ENCODE peak calls at places on chromosomes 3 and 15, in nine cellular contexts. One of them, this sample, is unnamed.
A peak's percentile ranks its signal among the peaks of the same experiment; 100 is the strongest.

GRCh38 chr3:38655708-38656300 is 6.3 kb upstream of the SCN5A start:
- DNase-seq in GM23338: peak; percentile 90
- DNase-seq in Peyer's patch: no peak
- DNase-seq in neural progenitor cell: peak; percentile 85
- DNase-seq in left ventricle myocardium inferior: no peak
- DNase-seq in osteoblast: peak; percentile 77
- DNase-seq in cardiac muscle cell: peak; percentile 65
- DNase-seq in BE2C: peak; percentile 40
- DNase-seq in CD4-positive, CD25-positive, alpha-beta regulatory T cell: no peak
- DNase-seq in this sample: peak; percentile 68

GRCh38 chr3:64353256-64353655 is 128.0 kb upstream of the PRICKLE2 start:
- DNase-seq in GM23338: no peak
- DNase-seq in left ventricle myocardium inferior: no peak
- DNase-seq in osteoblast: no peak
- DNase-seq in BE2C: no peak
- DNase-seq in cardiac muscle cell: no peak
- DNase-seq in neural progenitor cell: no peak
- DNase-seq in CD4-positive, CD25-positive, alpha-beta regulatory T cell: no peak
- DNase-seq in Peyer's patch: no peak
- DNase-seq in this sample: no peak

GRCh38 chr3:28726840-28727239 is 378.2 kb upstream of the AZI2 start:
- DNase-seq in osteoblast: peak; percentile 15
- DNase-seq in cardiac muscle cell: peak; percentile 68
- DNase-seq in neural progenitor cell: peak; percentile 76
- DNase-seq in CD4-positive, CD25-positive, alpha-beta regulatory T cell: no peak
- DNase-seq in Peyer's patch: no peak
- DNase-seq in GM23338: peak; percentile 85
- DNase-seq in left ventricle myocardium inferior: peak; percentile 27
- DNase-seq in BE2C: peak; percentile 54
- DNase-seq in this sample: peak; percentile 42

GRCh38 chr3:156522673-156523072 is 32.2 kb downstream of the SSR3 start:
- DNase-seq in neural progenitor cell: no peak
- DNase-seq in left ventricle myocardium inferior: no peak
- DNase-seq in osteoblast: peak; percentile 29
- DNase-seq in Peyer's patch: no peak
- DNase-seq in cardiac muscle cell: no peak
- DNase-seq in BE2C: no peak
- DNase-seq in GM23338: no peak
- DNase-seq in CD4-positive, CD25-positive, alpha-beta regulatory T cell: no peak
- DNase-seq in this sample: no peak

GRCh38 chr3:129513705-129514104 is 14.7 kb upstream of the RHO start:
- DNase-seq in osteoblast: no peak
- DNase-seq in CD4-positive, CD25-positive, alpha-beta regulatory T cell: no peak
- DNase-seq in cardiac muscle cell: no peak
- DNase-seq in left ventricle myocardium inferior: no peak
- DNase-seq in BE2C: no peak
- DNase-seq in GM23338: no peak
- DNase-seq in neural progenitor cell: no peak
- DNase-seq in Peyer's patch: no peak
- DNase-seq in this sample: no peak

GRCh38 chr3:185115371-185115770 is 37.5 kb downstream of the C3orf70 start:
- DNase-seq in BE2C: no peak
- DNase-seq in left ventricle myocardium inferior: no peak
- DNase-seq in neural progenitor cell: no peak
- DNase-seq in CD4-positive, CD25-positive, alpha-beta regulatory T cell: no peak
- DNase-seq in Peyer's patch: no peak
- DNase-seq in osteoblast: no peak
- DNase-seq in GM23338: no peak
- DNase-seq in cardiac muscle cell: no peak
- DNase-seq in this sample: no peak

GRCh38 chr3:40237159-40237558 is 72.3 kb upstream of the EIF1B start:
- DNase-seq in neural progenitor cell: no peak
- DNase-seq in BE2C: no peak
- DNase-seq in GM23338: no peak
- DNase-seq in cardiac muscle cell: no peak
- DNase-seq in osteoblast: no peak
- DNase-seq in Peyer's patch: no peak
- DNase-seq in CD4-positive, CD25-positive, alpha-beta regulatory T cell: no peak
- DNase-seq in left ventricle myocardium inferior: no peak
- DNase-seq in this sample: no peak

GRCh38 chr3:10558726-10559125 is 53.3 kb upstream of the ATP2B2 start:
- DNase-seq in cardiac muscle cell: no peak
- DNase-seq in neural progenitor cell: no peak
- DNase-seq in left ventricle myocardium inferior: no peak
- DNase-seq in osteoblast: no peak
- DNase-seq in CD4-positive, CD25-positive, alpha-beta regulatory T cell: no peak
- DNase-seq in BE2C: no peak
- DNase-seq in Peyer's patch: no peak
- DNase-seq in GM23338: no peak
- DNase-seq in this sample: no peak

GRCh38 chr15:24924621-24925020 is 30.2 kb upstream of the SNRPN start:
- DNase-seq in GM23338: no peak
- DNase-seq in left ventricle myocardium inferior: no peak
- DNase-seq in neural progenitor cell: no peak
- DNase-seq in BE2C: no peak
- DNase-seq in CD4-positive, CD25-positive, alpha-beta regulatory T cell: no peak
- DNase-seq in Peyer's patch: no peak
- DNase-seq in cardiac muscle cell: no peak
- DNase-seq in osteoblast: no peak
- DNase-seq in this sample: no peak

GRCh38 chr3:72265250-72265649 is 480.3 kb upstream of the PROK2 start:
- DNase-seq in cardiac muscle cell: peak; percentile 47
- DNase-seq in GM23338: peak; percentile 65
- DNase-seq in osteoblast: no peak
- DNase-seq in Peyer's patch: no peak
- DNase-seq in neural progenitor cell: peak; percentile 46
- DNase-seq in BE2C: no peak
- DNase-seq in CD4-positive, CD25-positive, alpha-beta regulatory T cell: no peak
- DNase-seq in left ventricle myocardium inferior: no peak
- DNase-seq in this sample: no peak

GRCh38 chr3:20321391-20322047 is 135.5 kb upstream of the SGO1 start:
- DNase-seq in Peyer's patch: no peak
- DNase-seq in neural progenitor cell: no peak
- DNase-seq in GM23338: no peak
- DNase-seq in BE2C: no peak
- DNase-seq in left ventricle myocardium inferior: no peak
- DNase-seq in cardiac muscle cell: no peak
- DNase-seq in osteoblast: no peak
- DNase-seq in CD4-positive, CD25-positive, alpha-beta regulatory T cell: no peak
- DNase-seq in this sample: no peak

GRCh38 chr3:138046955-138047354 is 37.0 kb downstream of the CLDN18 start:
- DNase-seq in GM23338: no peak
- DNase-seq in CD4-positive, CD25-positive, alpha-beta regulatory T cell: no peak
- DNase-seq in BE2C: no peak
- DNase-seq in cardiac muscle cell: no peak
- DNase-seq in osteoblast: no peak
- DNase-seq in left ventricle myocardium inferior: no peak
- DNase-seq in neural progenitor cell: no peak
- DNase-seq in Peyer's patch: no peak
- DNase-seq in this sample: no peak

GRCh38 chr15:98965597-98965996 is 42.0 kb downstream of the PGPEP1L start:
- DNase-seq in osteoblast: no peak
- DNase-seq in CD4-positive, CD25-positive, alpha-beta regulatory T cell: no peak
- DNase-seq in Peyer's patch: no peak
- DNase-seq in left ventricle myocardium inferior: no peak
- DNase-seq in GM23338: no peak
- DNase-seq in BE2C: no peak
- DNase-seq in cardiac muscle cell: no peak
- DNase-seq in neural progenitor cell: no peak
- DNase-seq in this sample: no peak
- H3K4me1 ChIP-seq in osteoblast: no peaks in the 10 kb centered on the region
- H3K4me1 ChIP-seq in CD4-positive, CD25-positive, alpha-beta regulatory T cell: no peaks in the 10 kb centered on the region
- H3K4me1 ChIP-seq in Peyer's patch: no peaks in the 10 kb centered on the region
- H3K4me1 ChIP-seq in left ventricle myocardium inferior: no peaks in the 10 kb centered on the region
- H3K4me1 ChIP-seq in GM23338: no peaks in the 10 kb centered on the region
- H3K4me1 ChIP-seq in BE2C: no peaks in the 10 kb centered on the region
- H3K4me1 ChIP-seq in cardiac muscle cell: no peaks in the 10 kb centered on the region
- H3K4me1 ChIP-seq in neural progenitor cell: no peaks in the 10 kb centered on the region
- H3K4me1 ChIP-seq in this sample: peaks cover 2% of the 10 kb centered on the region

GRCh38 chr15:57456559-57456958 is 80.3 kb downstream of the CGNL1 start:
- DNase-seq in GM23338: no peak
- DNase-seq in Peyer's patch: no peak
- DNase-seq in neural progenitor cell: no peak
- DNase-seq in BE2C: no peak
- DNase-seq in left ventricle myocardium inferior: no peak
- DNase-seq in osteoblast: no peak
- DNase-seq in cardiac muscle cell: no peak
- DNase-seq in CD4-positive, CD25-positive, alpha-beta regulatory T cell: no peak
- DNase-seq in this sample: no peak
- H3K4me1 ChIP-seq in GM23338: no peaks in the 10 kb centered on the region
- H3K4me1 ChIP-seq in Peyer's patch: no peaks in the 10 kb centered on the region
- H3K4me1 ChIP-seq in neural progenitor cell: peaks cover under 1% of the 10 kb centered on the region
- H3K4me1 ChIP-seq in BE2C: no peaks in the 10 kb centered on the region
- H3K4me1 ChIP-seq in left ventricle myocardium inferior: peaks cover 9% of the 10 kb centered on the region
- H3K4me1 ChIP-seq in osteoblast: no peaks in the 10 kb centered on the region
- H3K4me1 ChIP-seq in cardiac muscle cell: peaks cover 62% of the 10 kb centered on the region
- H3K4me1 ChIP-seq in CD4-positive, CD25-positive, alpha-beta regulatory T cell: no peaks in the 10 kb centered on the region
- H3K4me1 ChIP-seq in this sample: no peaks in the 10 kb centered on the region

GRCh38 chr3:80215191-80215590 is 447.4 kb upstream of the ROBO1 start:
- DNase-seq in GM23338: peak; percentile 68
- DNase-seq in Peyer's patch: no peak
- DNase-seq in neural progenitor cell: peak; percentile 63
- DNase-seq in osteoblast: no peak
- DNase-seq in cardiac muscle cell: no peak
- DNase-seq in BE2C: no peak
- DNase-seq in CD4-positive, CD25-positive, alpha-beta regulatory T cell: no peak
- DNase-seq in left ventricle myocardium inferior: no peak
- DNase-seq in this sample: peak; percentile 58
- H3K4me1 ChIP-seq in GM23338: peaks cover 16% of the 10 kb centered on the region
- H3K4me1 ChIP-seq in Peyer's patch: no peaks in the 10 kb centered on the region
- H3K4me1 ChIP-seq in neural progenitor cell: peaks cover 9% of the 10 kb centered on the region
- H3K4me1 ChIP-seq in osteoblast: no peaks in the 10 kb centered on the region
- H3K4me1 ChIP-seq in cardiac muscle cell: no peaks in the 10 kb centered on the region
- H3K4me1 ChIP-seq in BE2C: no peaks in the 10 kb centered on the region
- H3K4me1 ChIP-seq in CD4-positive, CD25-positive, alpha-beta regulatory T cell: no peaks in the 10 kb centered on the region
- H3K4me1 ChIP-seq in left ventricle myocardium inferior: no peaks in the 10 kb centered on the region
- H3K4me1 ChIP-seq in this sample: no peaks in the 10 kb centered on the region

DNA sequence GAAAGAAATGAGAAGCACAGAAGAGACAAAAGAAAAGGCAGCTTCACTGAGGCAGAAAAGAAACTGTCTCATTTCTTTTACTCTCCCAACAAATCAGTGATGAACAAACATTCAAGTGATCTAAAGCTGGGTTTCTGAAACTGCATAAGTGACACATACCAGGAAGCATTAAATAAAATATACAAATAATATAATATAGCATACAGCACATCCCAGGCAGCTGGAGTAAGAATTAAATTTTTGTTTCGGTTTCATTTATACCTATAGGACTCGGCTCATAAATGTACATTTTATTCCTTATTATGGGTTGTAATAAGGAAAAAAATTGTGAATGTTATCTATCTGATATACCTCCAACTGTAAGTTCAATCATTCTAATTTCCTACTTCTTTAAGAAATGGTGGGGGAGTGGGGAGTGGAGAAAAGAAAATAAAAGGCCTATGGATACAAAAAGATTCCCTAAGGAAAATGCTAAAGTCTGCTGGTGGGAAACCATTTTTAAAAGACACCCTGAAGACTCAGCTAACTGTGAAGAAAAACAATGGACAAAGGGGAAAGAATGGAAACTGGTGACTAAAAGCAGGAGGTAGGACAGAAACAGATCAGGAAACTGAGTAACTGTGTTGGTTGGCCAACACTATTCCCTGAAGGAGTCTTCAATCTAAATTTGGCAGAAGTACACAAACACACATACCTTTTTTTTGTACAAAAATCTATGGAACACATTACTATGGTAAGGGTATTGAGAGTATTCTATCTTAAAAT is 156.7 kb downstream of the TBC1D5 start:
- DNase-seq in CD4-positive, CD25-positive, alpha-beta regulatory T cell: no peak
- DNase-seq in Peyer's patch: no peak
- DNase-seq in BE2C: no peak
- DNase-seq in left ventricle myocardium inferior: no peak
- DNase-seq in cardiac muscle cell: no peak
- DNase-seq in osteoblast: no peak
- DNase-seq in neural progenitor cell: peak; percentile 36
- DNase-seq in GM23338: no peak
- DNase-seq in this sample: no peak
- H3K4me1 ChIP-seq in CD4-positive, CD25-positive, alpha-beta regulatory T cell: no peaks in the 10 kb centered on the region
- H3K4me1 ChIP-seq in Peyer's patch: no peaks in the 10 kb centered on the region
- H3K4me1 ChIP-seq in BE2C: no peaks in the 10 kb centered on the region
- H3K4me1 ChIP-seq in left ventricle myocardium inferior: peaks cover 6% of the 10 kb centered on the region
- H3K4me1 ChIP-seq in cardiac muscle cell: no peaks in the 10 kb centered on the region
- H3K4me1 ChIP-seq in osteoblast: peaks cover 5% of the 10 kb centered on the region
- H3K4me1 ChIP-seq in neural progenitor cell: peaks cover 20% of the 10 kb centered on the region
- H3K4me1 ChIP-seq in GM23338: no peaks in the 10 kb centered on the region
- H3K4me1 ChIP-seq in this sample: no peaks in the 10 kb centered on the region

GRCh38 chr3:127790580-127791183 is 31.6 kb downstream of the MGLL start:
- DNase-seq in BE2C: no peak
- DNase-seq in Peyer's patch: no peak
- DNase-seq in neural progenitor cell: no peak
- DNase-seq in GM23338: no peak
- DNase-seq in osteoblast: no peak
- DNase-seq in left ventricle myocardium inferior: no peak
- DNase-seq in CD4-positive, CD25-positive, alpha-beta regulatory T cell: no peak
- DNase-seq in cardiac muscle cell: no peak
- DNase-seq in this sample: no peak
- H3K4me1 ChIP-seq in BE2C: peaks cover 17% of the 10 kb centered on the region
- H3K4me1 ChIP-seq in Peyer's patch: peaks cover 64% of the 10 kb centered on the region
- H3K4me1 ChIP-seq in neural progenitor cell: peaks cover 10% of the 10 kb centered on the region
- H3K4me1 ChIP-seq in GM23338: no peaks in the 10 kb centered on the region
- H3K4me1 ChIP-seq in osteoblast: peaks cover 27% of the 10 kb centered on the region
- H3K4me1 ChIP-seq in left ventricle myocardium inferior: peaks cover 86% of the 10 kb centered on the region
- H3K4me1 ChIP-seq in CD4-positive, CD25-positive, alpha-beta regulatory T cell: no peaks in the 10 kb centered on the region
- H3K4me1 ChIP-seq in cardiac muscle cell: peaks cover 21% of the 10 kb centered on the region
- H3K4me1 ChIP-seq in this sample: peaks cover 7% of the 10 kb centered on the region

GRCh38 chr15:29012097-29012496 is 126.3 kb downstream of the APBA2 start:
- DNase-seq in GM23338: no peak
- DNase-seq in cardiac muscle cell: no peak
- DNase-seq in neural progenitor cell: no peak
- DNase-seq in Peyer's patch: no peak
- DNase-seq in BE2C: no peak
- DNase-seq in osteoblast: no peak
- DNase-seq in left ventricle myocardium inferior: no peak
- DNase-seq in CD4-positive, CD25-positive, alpha-beta regulatory T cell: no peak
- DNase-seq in this sample: no peak
- H3K4me1 ChIP-seq in GM23338: peaks cover 4% of the 10 kb centered on the region
- H3K4me1 ChIP-seq in cardiac muscle cell: no peaks in the 10 kb centered on the region
- H3K4me1 ChIP-seq in neural progenitor cell: no peaks in the 10 kb centered on the region
- H3K4me1 ChIP-seq in Peyer's patch: no peaks in the 10 kb centered on the region
- H3K4me1 ChIP-seq in BE2C: peaks cover 4% of the 10 kb centered on the region
- H3K4me1 ChIP-seq in osteoblast: peaks cover 12% of the 10 kb centered on the region
- H3K4me1 ChIP-seq in left ventricle myocardium inferior: no peaks in the 10 kb centered on the region
- H3K4me1 ChIP-seq in CD4-positive, CD25-positive, alpha-beta regulatory T cell: no peaks in the 10 kb centered on the region
- H3K4me1 ChIP-seq in this sample: no peaks in the 10 kb centered on the region

GRCh38 chr3:152384412-152384811 is 115.7 kb downstream of the MBNL1 start:
- DNase-seq in GM23338: no peak
- DNase-seq in left ventricle myocardium inferior: no peak
- DNase-seq in CD4-positive, CD25-positive, alpha-beta regulatory T cell: peak; percentile 12
- DNase-seq in cardiac muscle cell: no peak
- DNase-seq in neural progenitor cell: no peak
- DNase-seq in BE2C: no peak
- DNase-seq in osteoblast: no peak
- DNase-seq in Peyer's patch: no peak
- DNase-seq in this sample: no peak
- H3K4me1 ChIP-seq in GM23338: peaks cover 34% of the 10 kb centered on the region
- H3K4me1 ChIP-seq in left ventricle myocardium inferior: peaks cover 100% of the 10 kb centered on the region
- H3K4me1 ChIP-seq in CD4-positive, CD25-positive, alpha-beta regulatory T cell: peaks cover 76% of the 10 kb centered on the region
- H3K4me1 ChIP-seq in cardiac muscle cell: peaks cover 18% of the 10 kb centered on the region
- H3K4me1 ChIP-seq in neural progenitor cell: peaks cover 47% of the 10 kb centered on the region
- H3K4me1 ChIP-seq in BE2C: peaks cover 3% of the 10 kb centered on the region
- H3K4me1 ChIP-seq in osteoblast: peaks cover 65% of the 10 kb centered on the region
- H3K4me1 ChIP-seq in Peyer's patch: peaks cover 36% of the 10 kb centered on the region
- H3K4me1 ChIP-seq in this sample: no peaks in the 10 kb centered on the region